ENCODE peak calls at places on chromosomes 16 and 17, in six cellular contexts. U is lung, H is H9, R is IMR-90, K is upper lobe of right lung, M is testis. C is an unnamed sample.

GRCh38 chr16:72012607-72013006 is 4.1 kb downstream of the DHODH start:
- DNase-seq in R (no peak), M (no peak), K (no peak), H (no peak), U (no peak), C (no peak)

GRCh38 chr17:7855643-7856080 is 796 bp downstream of the TMEM88 start:
- DNase-seq in M (no peak), K (no peak), U (no peak), H (no peak), R (no peak), C (peak)

GRCh38 chr17:70905796-70906195 is 736.5 kb downstream of the KCNJ2 start:
- DNase-seq in K (no peak), M (no peak), R (peak), U (peak), H (no peak), C (no peak)

GRCh38 chr17:49290690-49291326 is 60.2 kb upstream of the PHOSPHO1 start:
- DNase-seq in U (no peak), R (peak), H (no peak), K (no peak), M (peak), C (no peak)

GRCh38 chr17:16872351-16872751 is 99.6 kb downstream of the TNFRSF13B start:
- DNase-seq in U (no peak), R (no peak), H (peak), M (no peak), K (peak), C (no peak)

GRCh38 chr16:72840591-72841381 is 207.1 kb downstream of the ZFHX3 start:
- DNase-seq in M (no peak), R (peak), H (no peak), U (no peak), K (no peak), C (no peak)

GRCh38 chr17:56808503-56808902 is 25.2 kb downstream of the C17orf67 start:
- DNase-seq in U (no peak), R (no peak), M (no peak), K (no peak), H (no peak), C (no peak)

GRCh38 chr17:31492880-31493655 is 101.6 kb downstream of the RAB11FIP4 start:
- DNase-seq in H (no peak), M (peak), K (peak), U (peak), R (no peak), C (no peak)

GRCh38 chr17:63698886-63699637 is 863 bp downstream of the LIMD2 start:
- DNase-seq in M (peak), K (peak), H (peak), U (no peak), R (peak), C (peak)

GRCh38 chr17:7323731-7324437 is 5.3 kb downstream of the NEURL4 start:
- DNase-seq in H (peak), K (peak), R (peak), U (no peak), M (peak), C (peak)

GRCh38 chr17:55735784-55736405 is 13.2 kb upstream of the TMEM100 start:
- DNase-seq in K (no peak), U (no peak), M (peak), H (no peak), R (peak), C (no peak)

GRCh38 chr17:10614536-10615155 is 42.5 kb downstream of the MYH3 start:
- DNase-seq in M (peak), H (peak), R (peak), K (no peak), U (no peak), C (no peak)

GRCh38 chr17:32551186-32551955 is 64.6 kb downstream of the CDK5R1 start:
- DNase-seq in H (no peak), R (peak), K (no peak), U (no peak), M (no peak), C (no peak)

GRCh38 chr16:23420011-23420410 is 33.0 kb downstream of the COG7 start:
- DNase-seq in H (no peak), U (no peak), M (no peak), K (no peak), R (peak), C (no peak)

GRCh38 chr16:630815-631405 is at the start of gene WFIKKN1:
- DNase-seq in R (no peak), U (peak), K (peak), M (peak), H (peak), C (no peak)

GRCh38 chr17:79661292-79662041 is 50.6 kb upstream of the RBFOX3 start:
- DNase-seq in M (no peak), H (no peak), K (no peak), U (no peak), R (no peak), C (no peak)

GRCh38 chr17:73799781-73800627 is 155.8 kb upstream of the SDK2 start:
- DNase-seq in K (no peak), M (no peak), U (no peak), H (no peak), R (no peak), C (no peak)

GRCh38 chr16:9797306-9797705 is 384.9 kb downstream of the GRIN2A start:
- DNase-seq in K (no peak), M (no peak), U (no peak), H (no peak), R (no peak), C (no peak)

GRCh38 chr16:48910214-48910613 is 300.2 kb upstream of the N4BP1 start:
- DNase-seq in H (no peak), U (no peak), R (no peak), K (no peak), M (no peak), C (no peak)

GRCh38 chr16:85528528-85529387 is 84.4 kb upstream of the GSE1 start:
- DNase-seq in H (no peak), R (no peak), U (no peak), M (no peak), K (no peak), C (no peak)

GRCh38 chr16:47990676-47991075 is 165.1 kb downstream of the ABCC12 start:
- DNase-seq in U (no peak), R (no peak), M (no peak), K (no peak), H (peak), C (no peak)

GRCh38 chr16:4410335-4411075 is 5.9 kb downstream of the CORO7 start:
- DNase-seq in K (no peak), H (no peak), U (no peak), R (peak), M (peak), C (no peak)

GRCh38 chr17:56292010-56292409 is 138.7 kb downstream of the ANKFN1 start:
- DNase-seq in R (peak), M (no peak), K (no peak), H (no peak), U (no peak), C (no peak)

GRCh38 chr16:14420721-14421488 is 209.2 kb downstream of the PARN start:
- DNase-seq in K (no peak), H (no peak), R (no peak), U (no peak), M (no peak), C (no peak)

GRCh38 chr16:78503501-78504110 is 404.2 kb downstream of the WWOX start:
- DNase-seq in M (peak), K (no peak), H (no peak), U (peak), R (peak), C (no peak)

GRCh38 chr17:49694847-49695697 is 12.7 kb downstream of the SLC35B1 start:
- DNase-seq in R (no peak), M (peak), U (peak), K (peak), H (peak), C (peak)

GRCh38 chr16:57889111-57889510 is 81.8 kb downstream of the CNGB1 start:
- DNase-seq in K (no peak), M (no peak), U (no peak), R (no peak), H (no peak), C (no peak)

GRCh38 chr16:86002178-86002577 is 103.2 kb downstream of the IRF8 start:
- DNase-seq in K (no peak), M (no peak), U (no peak), H (no peak), R (no peak), C (peak)

GRCh38 chr16:27214084-27214961 is 11.0 kb downstream of the KDM8 start:
- DNase-seq in R (no peak), H (no peak), U (no peak), M (no peak), K (no peak), C (no peak)

GRCh38 chr16:11706180-11706742 is 36.4 kb downstream of the TXNDC11 start:
- DNase-seq in M (no peak), K (no peak), H (no peak), U (no peak), R (peak), C (no peak)

GRCh38 chr17:80783971-80784370 is 207.7 kb upstream of the CHMP6 start:
- DNase-seq in R (no peak), K (no peak), H (no peak), M (no peak), U (no peak), C (no peak)

GRCh38 chr17:31678431-31678830 is 180.6 kb downstream of the COPRS start:
- DNase-seq in R (peak), U (no peak), K (no peak), H (peak), M (no peak), C (no peak)

GRCh38 chr16:12951392-12951791 is 50.0 kb downstream of the SHISA9 start:
- DNase-seq in K (no peak), U (no peak), H (no peak), M (no peak), R (no peak), C (no peak)

GRCh38 chr16:56298948-56299602 is 107.8 kb downstream of the GNAO1 start:
- DNase-seq in U (no peak), M (peak), K (no peak), R (no peak), H (no peak), C (no peak)

DNA sequence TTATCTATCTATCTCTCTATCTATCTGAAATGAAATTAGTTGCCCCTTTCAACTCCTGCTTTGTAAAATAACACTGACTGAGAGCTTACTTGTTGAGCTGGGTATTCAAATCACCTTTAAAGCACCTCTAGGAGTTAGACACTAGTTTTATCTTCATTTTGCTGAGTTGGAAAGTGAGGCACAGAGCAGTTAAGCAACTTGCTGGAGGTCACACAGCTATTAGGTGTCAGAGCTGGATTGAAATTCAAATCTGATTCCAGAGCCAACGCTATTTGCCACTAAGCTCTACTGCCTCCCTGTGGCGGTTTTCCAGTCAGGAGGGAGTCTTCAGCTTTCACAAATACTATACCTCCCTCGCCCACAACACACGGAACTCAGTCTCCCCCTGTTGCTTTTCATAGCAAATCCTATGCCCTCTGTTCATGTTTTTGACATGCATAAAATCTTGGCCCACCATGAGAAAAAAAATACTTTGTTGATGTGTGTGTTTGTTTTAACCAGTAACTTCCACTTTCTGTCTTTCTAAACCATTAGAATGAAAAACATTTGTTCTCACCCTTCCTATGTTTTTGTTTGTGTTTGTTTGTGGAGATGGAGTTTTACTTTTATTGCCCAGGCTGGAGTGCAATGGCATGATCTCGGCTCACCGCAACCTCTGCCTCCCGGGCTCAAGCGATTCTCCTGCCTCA is 74.8 kb upstream of the SMURF2 start:
- DNase-seq in M (peak), H (peak), R (peak), K (no peak), U (no peak), C (no peak)
- TF ChIP-seq CTCF in M (no peak), H (peak), R (peak), K (peak), U (peak), C (no peak)

DNA sequence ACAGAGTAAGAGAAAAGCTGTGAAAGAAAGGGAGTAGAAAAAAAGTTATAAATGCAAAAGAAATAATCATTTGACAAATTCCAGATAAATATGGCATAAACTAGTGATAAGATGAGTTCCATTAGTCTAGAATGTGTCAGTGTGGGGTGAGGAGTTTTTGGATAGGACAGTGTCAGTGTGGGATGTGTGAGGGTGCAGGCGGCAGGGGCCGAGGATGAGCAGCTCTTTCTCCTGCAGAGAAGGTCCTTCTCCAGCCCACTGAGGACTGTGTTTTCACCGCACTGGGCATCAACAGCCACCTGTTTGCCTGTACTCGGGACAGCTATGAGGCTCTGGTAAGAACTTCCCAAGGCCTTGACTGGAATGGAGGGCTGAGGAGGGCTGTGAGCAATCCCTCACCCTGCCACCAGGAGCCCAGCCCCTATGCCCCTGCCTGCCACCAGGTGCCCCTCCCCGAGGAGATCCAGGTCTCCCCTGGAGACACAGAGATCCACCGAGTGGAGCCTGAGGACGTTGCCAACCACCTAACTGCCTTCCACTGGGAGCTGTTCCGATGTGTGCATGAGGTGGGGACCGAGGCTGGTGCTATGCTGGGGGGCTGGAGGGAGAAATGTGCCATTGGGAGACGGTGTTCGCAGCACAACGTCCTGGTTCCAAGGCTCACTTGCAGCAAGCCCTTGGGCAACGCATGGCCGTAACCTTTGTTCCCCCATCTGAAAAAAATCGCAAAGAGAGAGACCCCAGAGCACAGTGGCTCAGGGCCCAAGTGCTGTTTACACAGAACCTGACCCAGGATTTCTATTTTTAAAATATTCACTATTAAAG is 13.1 kb downstream of the RAPGEFL1 start:
- DNase-seq in K (no peak), H (peak), R (no peak), U (no peak), M (no peak), C (peak)
- TF ChIP-seq CTCF in K (peak), H (peak), R (peak), U (no peak), M (no peak), C (no peak)

DNA sequence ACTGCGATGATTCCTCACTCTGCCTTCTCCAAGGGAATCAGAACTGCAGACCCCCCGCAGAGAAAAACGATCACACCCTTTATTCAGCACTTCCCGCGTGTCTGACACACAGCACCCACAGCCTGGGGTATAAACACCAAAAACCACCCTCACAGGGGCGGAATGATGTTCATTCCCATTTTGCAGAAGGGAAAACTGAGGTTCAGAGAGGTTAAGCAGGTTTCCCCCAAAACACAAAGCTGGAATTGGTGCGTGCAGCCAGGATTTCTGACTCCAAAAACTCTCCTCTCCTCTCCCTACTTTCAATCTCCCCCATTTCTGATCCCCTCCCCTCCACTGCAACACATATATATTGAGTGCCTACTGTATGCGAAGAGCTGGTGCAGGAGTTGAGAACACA is 55.8 kb downstream of the XYLT1 start:
- DNase-seq in M (no peak), U (no peak), H (no peak), K (no peak), R (no peak), C (no peak)
- TF ChIP-seq CTCF in M (no peak), U (no peak), H (no peak), K (no peak), R (no peak), C (no peak)

GRCh38 chr17:50697663-50698272 is 9.9 kb downstream of the ANKRD40 start:
- DNase-seq in K (no peak), U (no peak), R (no peak), H (no peak), M (no peak), C (no peak)
- TF ChIP-seq CTCF in K (no peak), U (no peak), R (no peak), H (peak), M (no peak), C (no peak)

DNA sequence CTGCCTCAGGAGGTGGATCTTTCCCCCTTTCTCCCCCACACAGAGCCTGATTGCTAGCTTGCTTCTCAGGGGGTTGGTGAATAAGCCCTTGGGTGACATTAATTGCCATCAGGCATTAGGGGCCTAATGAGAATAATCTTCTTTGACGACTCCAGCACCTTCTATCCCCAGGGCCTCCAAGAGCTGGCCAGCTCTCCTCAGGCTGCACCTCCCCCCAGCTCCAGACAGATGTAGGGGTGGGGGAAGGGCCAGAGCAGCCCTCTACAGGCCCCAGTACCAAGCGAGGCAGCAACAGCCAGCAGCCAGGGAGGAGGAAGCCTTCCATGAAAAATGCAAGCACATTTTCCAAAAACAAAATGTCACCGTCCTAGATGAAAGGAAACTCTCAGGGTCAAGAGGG is 1.4 kb upstream of the TMEM132E start:
- DNase-seq in H (peak), U (no peak), K (peak), M (no peak), R (no peak), C (no peak)
- TF ChIP-seq CTCF in H (no peak), U (no peak), K (no peak), M (no peak), R (no peak), C (no peak)

DNA sequence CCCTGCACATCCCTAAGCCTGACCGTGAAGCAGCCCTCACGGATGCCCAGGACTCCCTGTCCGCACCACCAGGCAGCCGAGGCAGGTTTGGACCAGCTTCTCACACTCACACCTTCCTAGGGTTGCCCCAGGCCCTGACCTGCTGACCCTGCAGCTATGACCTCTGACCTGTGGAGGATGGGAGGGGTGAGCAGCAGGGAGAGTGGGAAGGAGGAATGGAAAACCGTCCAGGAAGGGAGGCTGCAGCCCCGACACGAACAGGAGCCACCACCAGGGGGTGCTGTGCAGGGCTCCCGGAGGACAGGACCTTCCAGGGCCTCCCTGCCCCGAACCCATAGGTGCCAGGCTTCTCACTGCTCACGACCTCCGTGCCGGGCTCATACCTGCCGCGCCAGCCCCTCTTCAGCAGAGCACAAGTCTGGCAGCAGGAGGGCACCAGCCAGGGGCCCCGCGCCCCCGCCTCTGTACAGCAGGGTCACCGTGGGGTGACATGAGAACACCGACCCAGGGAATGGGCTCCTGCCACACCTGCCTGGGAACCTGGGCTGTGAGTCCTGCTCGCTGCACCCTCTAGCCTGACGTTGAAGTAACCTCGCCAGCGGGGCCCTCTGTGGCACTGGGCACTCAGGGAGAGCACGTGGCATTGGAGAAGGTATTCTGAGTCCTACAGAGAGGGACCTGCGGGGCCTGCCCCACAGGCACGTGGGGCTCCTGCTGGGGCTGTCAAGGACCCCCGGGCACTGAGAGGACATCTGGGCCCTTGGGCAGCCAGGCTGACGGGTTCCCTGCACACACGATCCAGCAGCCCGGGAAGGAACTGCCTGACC is 37.6 kb downstream of the CTU2 start:
- DNase-seq in M (peak), K (peak), U (peak), R (peak), H (peak), C (peak)
- TF ChIP-seq CTCF in M (peak), K (peak), U (peak), R (peak), H (peak), C (peak)

GRCh38 chr17:2277430-2278170 is 26.0 kb downstream of the SMG6 start:
- DNase-seq in H (no peak), K (no peak), R (no peak), M (no peak), U (no peak), C (no peak)
- TF ChIP-seq CTCF in H (no peak), K (no peak), R (no peak), M (no peak), U (no peak), C (no peak)

C was measured in activated B cell treated with CpG ODN at 0.5 μM for 24 hours.